ENCODE peak calls at places on chromosomes 11 and 22, in eight cellular contexts. S is NCI-H187 treated with DMSO at 0.1 percent for 48 hours, P is COLO829, E is G401, Y is SW 1271, H is T-cell, M is neural crest cell, J is AML-193. R is an unnamed sample.

GRCh38 chr11:74720596-74721478 is 10.4 kb downstream of the CHRDL2 start:
- DNase-seq in S (no peak), P (no peak), E (peak; percentile 77), Y (no peak), H (no peak), M (no peak), J (no peak), R (no peak)

GRCh38 chr11:118785362-118785761 is 5.6 kb downstream of the DDX6 start:
- DNase-seq in S (no peak), P (no peak), E (no peak), Y (no peak), H (no peak), M (no peak), J (no peak), R (no peak)

GRCh38 chr11:47918370-47918690 is 62.0 kb upstream of the PTPRJ start:
- DNase-seq in S (no peak), P (no peak), E (no peak), Y (no peak), H (no peak), M (no peak), J (no peak), R (no peak)

GRCh38 chr22:43066844-43067385 is 22.3 kb downstream of the TTLL1 start:
- DNase-seq in S (no peak), P (peak; percentile 69), E (no peak), Y (no peak), H (no peak), M (no peak), J (no peak), R (no peak)

GRCh38 chr11:36478700-36479329 is 31.3 kb downstream of the TRAF6 start:
- DNase-seq in S (peak; percentile 45), P (peak; percentile 69), E (peak; percentile 65), Y (no peak), H (peak; percentile 8), M (peak; percentile 41), J (peak; percentile 66), R (no peak)

GRCh38 chr11:113240389-113240788 is 74.0 kb upstream of the TTC12 start:
- DNase-seq in S (no peak), P (no peak), E (no peak), Y (no peak), H (no peak), M (no peak), J (no peak), R (no peak)

GRCh38 chr11:23288001-23288783 is 427.9 kb upstream of the CCDC179 start:
- DNase-seq in S (no peak), P (peak; percentile 14), E (no peak), Y (no peak), H (no peak), M (no peak), J (no peak), R (no peak)

GRCh38 chr11:101929516-101929915 is 13.2 kb upstream of the ANGPTL5 start:
- DNase-seq in S (no peak), P (no peak), E (no peak), Y (no peak), H (no peak), M (no peak), J (no peak), R (no peak)

GRCh38 chr11:112718483-112718882 is 242.7 kb upstream of the NCAM1 start:
- DNase-seq in S (no peak), P (no peak), E (no peak), Y (no peak), H (no peak), M (no peak), J (no peak), R (no peak)

GRCh38 chr11:32072872-32073661 is 17.8 kb upstream of the RCN1 start:
- DNase-seq in S (no peak), P (no peak), E (no peak), Y (no peak), H (no peak), M (peak; percentile 23), J (no peak), R (no peak)

GRCh38 chr11:26778000-26778757 is 56.3 kb upstream of the SLC5A12 start:
- DNase-seq in S (no peak), P (peak; percentile 34), E (peak; percentile 20), Y (no peak), H (no peak), M (no peak), J (no peak), R (peak; percentile 30)

GRCh38 chr22:50607366-50608020 is 6.9 kb downstream of the MAPK8IP2 start:
- DNase-seq in S (no peak), P (no peak), E (no peak), Y (no peak), H (no peak), M (no peak), J (no peak), R (no peak)

GRCh38 chr11:110818032-110818687 is 105.9 kb upstream of the ARHGAP20 start:
- DNase-seq in S (no peak), P (no peak), E (no peak), Y (no peak), H (no peak), M (no peak), J (no peak), R (peak; percentile 13)

GRCh38 chr11:7688238-7688826 is 15.0 kb upstream of the CYB5R2 start:
- DNase-seq in S (no peak), P (no peak), E (peak; percentile 36), Y (no peak), H (no peak), M (no peak), J (peak; percentile 24), R (no peak)

GRCh38 chr11:36073411-36074203 is 129.7 kb downstream of the LDLRAD3 start:
- DNase-seq in S (no peak), P (no peak), E (peak; percentile 85), Y (no peak), H (no peak), M (no peak), J (no peak), R (no peak)

GRCh38 chr22:38462960-38463784 is 4.7 kb upstream of the KDELR3 start:
- DNase-seq in S (no peak), P (no peak), E (no peak), Y (no peak), H (no peak), M (peak; percentile 60), J (no peak), R (no peak)

GRCh38 chr11:67119577-67120391 is 721 bp downstream of the KDM2A start:
- DNase-seq in S (no peak), P (no peak), E (peak; percentile 33), Y (no peak), H (no peak), M (peak; percentile 28), J (no peak), R (no peak)